ENCODE peak calls at places on chromosomes 13 and 19, in four cellular contexts. One of them, this sample, is unnamed.

GRCh38 chr13:47672982-47673670 is 327.9 kb downstream of the SUCLA2 start:
- DNase-seq in H1: no peak
- DNase-seq in IMR-90: peak; percentile 93
- DNase-seq in H9: no peak
- DNase-seq in this sample: no peak

GRCh38 chr13:98456423-98456845 is 120.5 kb downstream of the STK24 start:
- DNase-seq in IMR-90: no peak
- DNase-seq in H9: no peak
- DNase-seq in H1: no peak
- DNase-seq in this sample: no peak

GRCh38 chr13:41639955-41640780 is 182.8 kb downstream of the RGCC start:
- DNase-seq in H9: no peak
- DNase-seq in IMR-90: no peak
- DNase-seq in H1: no peak
- DNase-seq in this sample: no peak

GRCh38 chr13:83765796-83766195 is 116.5 kb downstream of the SLITRK1 start:
- DNase-seq in IMR-90: no peak
- DNase-seq in H1: no peak
- DNase-seq in H9: no peak
- DNase-seq in this sample: no peak

GRCh38 chr13:101262306-101262705 is 154.0 kb downstream of the NALCN start:
- DNase-seq in H9: no peak
- DNase-seq in H1: no peak
- DNase-seq in IMR-90: no peak
- DNase-seq in this sample: no peak

GRCh38 chr13:99980201-99981114 is 1.1 kb upstream of the ZIC2 start:
- DNase-seq in H9: peak; percentile 89
- DNase-seq in IMR-90: peak; percentile 43
- DNase-seq in H1: no peak
- DNase-seq in this sample: peak; percentile 93

GRCh38 chr13:97175041-97175440 is 47.1 kb upstream of the MBNL2 start:
- DNase-seq in IMR-90: no peak
- DNase-seq in H1: no peak
- DNase-seq in H9: no peak
- DNase-seq in this sample: no peak

GRCh38 chr13:25490236-25490635 is 118.5 kb downstream of the ATP8A2 start:
- DNase-seq in IMR-90: no peak
- DNase-seq in H1: no peak
- DNase-seq in H9: no peak
- DNase-seq in this sample: no peak

GRCh38 chr19:31902821-31903220 is 442.6 kb upstream of the ZNF507 start:
- DNase-seq in H1: no peak
- DNase-seq in IMR-90: no peak
- DNase-seq in H9: no peak
- DNase-seq in this sample: no peak

GRCh38 chr13:48662226-48662625 is 8.5 kb downstream of the CYSLTR2 start:
- DNase-seq in H1: no peak
- DNase-seq in H9: no peak
- DNase-seq in IMR-90: no peak
- DNase-seq in this sample: no peak

GRCh38 chr13:39777021-39777420 is 121.6 kb downstream of the COG6 start:
- DNase-seq in H9: no peak
- DNase-seq in IMR-90: no peak
- DNase-seq in H1: no peak
- DNase-seq in this sample: peak; percentile 3

GRCh38 chr13:42968906-42969305 is 23.1 kb downstream of the EPSTI1 start:
- DNase-seq in H1: no peak
- DNase-seq in IMR-90: no peak
- DNase-seq in H9: peak; percentile 77
- DNase-seq in this sample: peak; percentile 60

GRCh38 chr13:50693755-50694154 is 149.7 kb downstream of the DLEU7 start:
- DNase-seq in H1: no peak
- DNase-seq in IMR-90: no peak
- DNase-seq in H9: no peak
- DNase-seq in this sample: peak; percentile 80

GRCh38 chr19:35150445-35150844 is 4.1 kb upstream of the FXYD5 start:
- DNase-seq in H1: no peak
- DNase-seq in H9: no peak
- DNase-seq in IMR-90: no peak
- DNase-seq in this sample: no peak

GRCh38 chr13:94309997-94310842 is 169.3 kb downstream of the DCT start:
- DNase-seq in IMR-90: peak; percentile 96
- DNase-seq in H1: no peak
- DNase-seq in H9: no peak
- DNase-seq in this sample: no peak

GRCh38 chr13:75760182-75760981 is 124.3 kb downstream of the LMO7 start:
- DNase-seq in H1: no peak
- DNase-seq in H9: no peak
- DNase-seq in IMR-90: peak; percentile 33
- DNase-seq in this sample: no peak

GRCh38 chr19:11123076-11123567 is 32.5 kb downstream of the SPC24 start:
- DNase-seq in H1: no peak
- DNase-seq in IMR-90: no peak
- DNase-seq in H9: no peak
- DNase-seq in this sample: no peak

GRCh38 chr19:30555788-30556110 is 183.6 kb downstream of the ZNF536 start:
- DNase-seq in H9: no peak
- DNase-seq in H1: no peak
- DNase-seq in IMR-90: no peak
- DNase-seq in this sample: no peak

GRCh38 chr19:1764293-1764683 is 11.0 kb downstream of the ONECUT3 start:
- DNase-seq in H1: no peak
- DNase-seq in IMR-90: no peak
- DNase-seq in H9: no peak
- DNase-seq in this sample: no peak

GRCh38 chr13:31722684-31723083 is 16.6 kb upstream of the RXFP2 start:
- DNase-seq in H1: no peak
- DNase-seq in IMR-90: no peak
- DNase-seq in H9: no peak
- DNase-seq in this sample: no peak

GRCh38 chr13:41327994-41328778 is 17.1 kb downstream of the NAA16 start:
- DNase-seq in H1: no peak
- DNase-seq in IMR-90: no peak
- DNase-seq in H9: no peak
- DNase-seq in this sample: no peak

DNA sequence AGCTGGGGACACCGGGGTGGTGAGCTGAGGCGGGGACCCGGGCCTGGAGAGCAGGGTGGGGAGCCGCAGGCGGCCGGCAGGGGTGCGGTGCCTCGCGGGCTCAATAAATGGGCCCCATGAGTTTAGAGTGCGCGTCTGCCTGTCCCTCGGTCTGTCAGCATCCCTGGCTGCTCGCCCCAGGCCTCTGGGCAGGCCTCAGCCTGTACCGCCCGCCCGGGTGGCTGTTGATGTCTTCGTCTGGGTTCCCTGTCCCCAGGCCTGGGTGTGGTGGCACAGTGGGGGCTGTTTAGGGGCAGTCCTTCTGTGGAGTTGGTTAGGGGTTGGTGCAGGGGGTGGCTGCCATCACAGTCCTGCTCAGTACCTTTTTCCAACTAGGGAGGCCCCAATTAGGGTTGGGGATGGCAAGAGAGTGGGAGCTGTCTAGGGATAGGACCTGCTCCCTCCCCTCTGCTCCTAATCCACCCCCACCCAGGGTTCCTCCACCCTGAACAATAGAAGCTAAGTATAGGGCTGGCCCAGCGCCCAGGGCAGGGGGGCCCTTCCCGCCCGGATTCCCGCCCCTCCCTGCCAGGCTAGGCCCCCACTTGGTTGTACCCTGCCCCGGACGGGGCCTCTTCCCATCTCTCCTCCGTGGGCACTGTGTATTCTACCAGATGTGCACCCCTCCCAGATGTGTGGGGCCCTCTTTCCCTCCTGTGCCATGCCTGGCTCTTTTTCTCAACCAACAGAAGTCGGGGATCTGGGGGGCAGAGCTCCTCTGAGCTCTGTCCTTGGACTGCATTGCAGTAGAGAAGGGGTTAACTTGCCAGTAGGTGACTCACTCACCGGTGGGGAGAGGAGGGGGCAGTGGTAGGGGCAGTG is 12.4 kb downstream of the CIC start:
- DNase-seq in H9: peak; percentile 71
- DNase-seq in IMR-90: peak; percentile 41
- DNase-seq in H1: no peak
- DNase-seq in this sample: peak; percentile 80
- H3K56ac ChIP-seq in H9: no peak overlapping the region
- H3K56ac ChIP-seq in IMR-90: peak overlapping the region; percentile 18
- H3K56ac ChIP-seq in H1: peak overlapping the region; percentile 35
- H3K56ac ChIP-seq in this sample: peak overlapping the region; percentile 90

DNA sequence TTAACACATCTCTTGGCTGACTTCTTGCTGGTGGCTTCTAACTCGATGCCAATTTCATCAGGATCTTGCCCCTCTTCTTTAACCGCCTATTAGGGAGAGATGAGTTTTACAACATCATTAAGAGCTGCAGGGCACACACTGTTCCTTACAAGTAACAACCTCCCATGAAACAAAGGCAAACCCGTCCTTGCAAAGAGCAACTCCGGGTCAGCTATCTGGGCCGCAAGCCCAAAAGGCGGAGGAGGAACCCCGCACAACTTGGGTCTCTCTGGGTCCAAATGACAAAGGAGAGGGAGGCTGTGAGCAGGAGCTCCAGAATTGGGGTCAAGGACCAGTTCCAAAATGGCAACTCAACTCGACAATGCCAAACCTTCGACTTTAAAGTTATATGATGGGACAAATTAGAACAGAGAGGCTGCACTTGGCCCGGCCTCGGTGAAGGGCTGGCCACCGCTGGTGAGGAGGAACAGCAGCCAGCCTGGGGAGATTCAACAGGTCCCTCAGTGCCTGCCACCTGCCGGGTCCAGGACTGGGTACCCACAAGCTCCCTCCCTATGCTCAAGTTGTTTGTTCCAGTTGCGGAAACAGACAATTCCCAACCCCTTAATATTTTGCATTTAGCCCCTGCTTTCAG is 1.1 kb downstream of the SAFB2 start:
- DNase-seq in H1: no peak
- DNase-seq in IMR-90: no peak
- DNase-seq in H9: no peak
- DNase-seq in this sample: no peak
- H3K27ac ChIP-seq in H1: no peak overlapping the region
- H3K27ac ChIP-seq in IMR-90: peak overlapping the region; percentile 73
- H3K27ac ChIP-seq in H9: no peak overlapping the region
- H3K27ac ChIP-seq in this sample: no peak overlapping the region

GRCh38 chr19:54551293-54551692 is 22.3 kb upstream of the LILRA2 start:
- DNase-seq in H9: no peak
- DNase-seq in IMR-90: no peak
- DNase-seq in H1: no peak
- DNase-seq in this sample: no peak

GRCh38 chr19:54548806-54549205 is 24.8 kb upstream of the LILRA2 start:
- DNase-seq in H9: no peak
- DNase-seq in IMR-90: no peak
- DNase-seq in H1: no peak
- DNase-seq in this sample: no peak

GRCh38 chr19:54552913-54553310 is 20.7 kb upstream of the LILRA2 start:
- DNase-seq in H9: no peak
- DNase-seq in IMR-90: no peak
- DNase-seq in H1: no peak
- DNase-seq in this sample: no peak

GRCh38 chr19:54551950-54552912 is 21.4 kb upstream of the LILRA2 start:
- DNase-seq in IMR-90: no peak
- DNase-seq in H1: no peak
- DNase-seq in H9: no peak
- DNase-seq in this sample: no peak

DNA sequence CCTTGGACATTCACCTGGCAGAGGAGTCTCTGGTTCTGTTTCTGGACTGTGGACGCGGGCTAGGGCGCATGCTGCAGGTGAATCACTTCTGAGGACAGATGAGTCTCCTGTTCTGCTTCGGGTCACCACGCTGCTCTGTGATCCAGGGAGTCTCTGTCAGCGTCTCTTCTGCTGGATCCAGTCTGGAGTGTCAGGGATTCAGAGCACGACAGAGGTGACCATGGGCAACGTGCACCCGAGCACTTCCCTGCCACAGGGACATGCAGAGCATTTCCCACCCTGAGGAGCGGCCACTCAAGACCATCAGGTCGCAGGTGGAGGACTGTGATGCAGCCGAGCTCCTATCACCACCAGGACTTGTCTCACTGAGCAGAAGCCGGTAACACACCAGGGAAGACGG is 24.4 kb upstream of the LILRA2 start:
- DNase-seq in H9: no peak
- DNase-seq in IMR-90: no peak
- DNase-seq in H1: no peak
- DNase-seq in this sample: no peak
- H3K56ac ChIP-seq in H9: no peak overlapping the region
- H3K56ac ChIP-seq in IMR-90: no peak overlapping the region
- H3K56ac ChIP-seq in H1: no peak overlapping the region
- H3K56ac ChIP-seq in this sample: no peak overlapping the region

DNA sequence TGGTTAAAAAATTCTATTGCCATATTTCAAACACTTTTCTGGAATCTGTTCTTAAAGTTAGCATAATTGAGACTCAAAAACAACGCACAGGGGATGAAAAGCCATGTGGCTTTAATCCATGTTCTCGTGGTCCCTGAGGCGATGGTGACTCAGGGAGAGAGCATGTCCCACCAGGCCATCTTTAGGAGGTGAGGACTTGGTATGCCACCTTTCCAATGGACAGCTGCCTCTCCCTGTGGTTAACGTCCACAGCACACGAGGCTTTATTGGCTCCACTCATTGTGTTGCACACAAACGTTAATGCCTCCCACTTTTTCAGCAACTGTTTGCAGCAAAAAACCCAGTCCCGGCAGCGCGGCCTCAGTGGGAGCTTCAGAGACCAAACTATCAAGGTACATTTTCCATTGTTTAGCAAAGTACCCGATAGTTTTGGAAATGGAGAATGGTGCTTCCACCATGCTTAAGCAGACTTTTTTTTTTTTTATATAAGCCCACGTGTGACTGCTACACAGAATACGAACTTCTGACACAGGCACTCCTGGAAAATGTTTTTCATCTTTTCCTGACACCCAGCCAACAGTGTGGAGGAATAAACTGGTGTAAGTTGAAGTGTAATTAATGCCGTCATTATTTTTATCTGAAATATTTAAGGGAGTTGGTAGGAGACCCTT is 51.2 kb downstream of the EFNB2 start:
- DNase-seq in H1: no peak
- DNase-seq in IMR-90: no peak
- DNase-seq in H9: no peak
- DNase-seq in this sample: no peak
- H3K27ac ChIP-seq in H1: no peak overlapping the region
- H3K27ac ChIP-seq in IMR-90: no peak overlapping the region
- H3K27ac ChIP-seq in H9: no peak overlapping the region
- H3K27ac ChIP-seq in this sample: no peak overlapping the region

This sample was measured in mesendoderm.